ENCODE peak calls at places on chromosome 15, in six cellular contexts. H, P, R, W, O and M are unnamed samples.

GRCh38 chr15:80982839-80983238 is 6.8 kb downstream of the MESD start:
- DNase-seq in H (no peak), R (no peak), O (no peak), W (no peak), P (no peak), M (no peak)

GRCh38 chr15:88334436-88334835 is 77.9 kb upstream of the NTRK3 start:
- DNase-seq in O (no peak), H (no peak), R (no peak), P (no peak), W (no peak), M (no peak)

GRCh38 chr15:92879949-92880725 is 20.0 kb upstream of the CHD2 start:
- DNase-seq in H (no peak), O (no peak), P (no peak), R (no peak), W (no peak), M (no peak)

GRCh38 chr15:90201944-90202375 is 830 bp downstream of the SEMA4B start:
- DNase-seq in O (no peak), H (no peak), P (no peak), W (no peak), R (no peak), M (no peak)

GRCh38 chr15:34271493-34271892 is 46.7 kb downstream of the EMC4 start:
- DNase-seq in H (peak; percentile 85), W (no peak), P (no peak), O (peak; percentile 1), R (no peak), M (no peak)

GRCh38 chr15:34318277-34319079 is 19.1 kb downstream of the SLC12A6 start:
- DNase-seq in R (no peak), H (peak; percentile 81), W (peak; percentile 31), O (no peak), P (no peak), M (no peak)

GRCh38 chr15:88684345-88684744 is 45.5 kb downstream of the ISG20 start:
- DNase-seq in W (no peak), P (no peak), R (no peak), H (no peak), O (no peak), M (no peak)

GRCh38 chr15:47786371-47786770 is 69.1 kb downstream of the SEMA6D start:
- DNase-seq in P (no peak), R (no peak), H (no peak), W (no peak), O (no peak), M (no peak)